ENCODE peak calls at places on chromosomes 16 and 17, in nine cellular contexts. Q, Y, L, C, K, V, I, B and A are unnamed samples.
A peak's percentile ranks its signal among the peaks of the same experiment; 100 is the strongest.

GRCh38 chr16:15031179-15031578 is 24.7 kb downstream of the NTAN1 start:
- DNase-seq in Y (no peak), I (no peak), B (no peak), K (no peak), Q (no peak), V (no peak), L (no peak), C (no peak), A (no peak)

GRCh38 chr16:84267380-84267779 is 27.3 kb upstream of the WFDC1 start:
- DNase-seq in K (no peak), C (no peak), B (no peak), Y (no peak), I (no peak), V (no peak), Q (no peak), L (no peak), A (no peak)

GRCh38 chr16:66416136-66416535 is 11.0 kb upstream of the BEAN1 start:
- DNase-seq in K (no peak), I (no peak), V (no peak), C (peak; percentile 69), Q (no peak), B (no peak), Y (no peak), L (no peak), A (no peak)

GRCh38 chr17:82940226-82941020 is 100.6 kb upstream of the ZNF750 start:
- DNase-seq in Y (no peak), V (no peak), C (no peak), K (no peak), I (no peak), B (no peak), Q (no peak), L (no peak), A (no peak)

GRCh38 chr16:84423416-84423837 is 55.1 kb downstream of the ATP2C2 start:
- DNase-seq in I (no peak), Q (no peak), Y (peak; percentile 42), V (peak; percentile 15), B (no peak), K (no peak), C (peak; percentile 54), L (peak; percentile 2), A (no peak)

GRCh38 chr16:11295672-11296071 is 14.5 kb upstream of the PRM1 start:
- DNase-seq in I (no peak), K (no peak), B (no peak), Q (no peak), Y (no peak), L (no peak), V (no peak), C (no peak), A (no peak)

GRCh38 chr17:52965856-52966255 is 807.3 kb upstream of the CA10 start:
- DNase-seq in L (no peak), I (no peak), Y (no peak), V (no peak), Q (no peak), B (no peak), C (no peak), K (no peak), A (no peak)

GRCh38 chr16:22326771-22327445 is 29.7 kb downstream of the POLR3E start:
- DNase-seq in C (no peak), V (no peak), Y (no peak), B (no peak), Q (no peak), K (no peak), I (no peak), L (no peak), A (no peak)

GRCh38 chr17:57803026-57803425 is 46.8 kb downstream of the MRPS23 start:
- DNase-seq in I (no peak), L (no peak), B (no peak), C (no peak), Q (no peak), Y (no peak), V (no peak), K (no peak), A (no peak)

GRCh38 chr17:59757043-59757824 is 49.8 kb downstream of the VMP1 start:
- DNase-seq in K (no peak), B (no peak), Q (no peak), L (no peak), I (no peak), V (no peak), C (no peak), Y (no peak), A (no peak)

GRCh38 chr17:30554839-30555751 is 77.9 kb downstream of the GOSR1 start:
- DNase-seq in K (no peak), B (peak; percentile 23), V (no peak), Y (no peak), Q (no peak), I (no peak), L (no peak), C (peak; percentile 10), A (no peak)

GRCh38 chr17:45408611-45409421 is 23.9 kb downstream of the ARHGAP27 start:
- DNase-seq in K (no peak), Q (no peak), C (no peak), Y (no peak), I (no peak), L (no peak), V (no peak), B (no peak), A (no peak)

GRCh38 chr17:32621612-32622312 is 135.0 kb downstream of the CDK5R1 start:
- DNase-seq in C (no peak), L (no peak), Q (no peak), I (no peak), Y (no peak), B (no peak), K (no peak), V (no peak), A (no peak)

GRCh38 chr16:4699030-4699556 is 5.7 kb downstream of the NUDT16L1 start:
- DNase-seq in B (no peak), L (no peak), Y (no peak), C (no peak), K (no peak), V (no peak), I (no peak), Q (no peak), A (no peak)

GRCh38 chr17:67019126-67019507 is 25.2 kb upstream of the CACNG1 start:
- DNase-seq in V (no peak), B (no peak), C (no peak), Q (no peak), L (no peak), K (no peak), Y (no peak), I (no peak), A (no peak)

GRCh38 chr17:39235555-39236221 is 9.9 kb upstream of the STAC2 start:
- DNase-seq in K (no peak), I (no peak), V (peak; percentile 97), Q (peak; percentile 71), L (no peak), C (peak; percentile 71), B (peak; percentile 40), Y (peak; percentile 51), A (peak; percentile 63)

GRCh38 chr16:71303938-71304337 is 14.7 kb upstream of the CMTR2 start:
- DNase-seq in C (no peak), Q (no peak), K (no peak), I (no peak), B (no peak), V (no peak), L (no peak), Y (no peak), A (no peak)